ENCODE peak calls at places on chromosomes 2 and 18, in nine cellular contexts. E, M, Y, F, W, X, U, K and Z are unnamed samples.
A peak's percentile ranks its signal among the peaks of the same experiment; 100 is the strongest.

GRCh38 chr18:23884712-23885375 is 129.7 kb upstream of the TTC39C start:
- DNase-seq in E (no peak), M (no peak), Y (no peak), F (no peak), W (no peak), X (no peak), U (no peak), K (peak; percentile 34), Z (no peak)

GRCh38 chr18:13577091-13577697 is 149.2 kb downstream of the FAM210A start:
- DNase-seq in E (peak; percentile 11), M (peak; percentile 90), Y (peak; percentile 48), F (peak; percentile 16), W (peak; percentile 7), X (peak; percentile 92), U (peak; percentile 16), K (no peak), Z (peak; percentile 21)

GRCh38 chr2:96330407-96330806 is 5.2 kb upstream of the NCAPH start:
- DNase-seq in E (no peak), M (no peak), Y (no peak), F (peak; percentile 99), W (peak; percentile 84), X (no peak), U (peak; percentile 56), K (no peak), Z (peak; percentile 68)

GRCh38 chr2:74146929-74147728 is 583 bp downstream of the BOLA3 start:
- DNase-seq in E (no peak), M (no peak), Y (no peak), F (peak; percentile 53), W (peak; percentile 34), X (peak; percentile 61), U (peak; percentile 53), K (no peak), Z (peak; percentile 31)

GRCh38 chr2:207953354-207953753 is 72.0 kb downstream of the PLEKHM3 start:
- DNase-seq in E (no peak), M (no peak), Y (no peak), F (no peak), W (no peak), X (no peak), U (peak; percentile 41), K (no peak), Z (no peak)

GRCh38 chr2:3461781-3462492 is 57.4 kb downstream of the ADI1 start:
- DNase-seq in E (peak; percentile 55), M (peak; percentile 68), Y (peak; percentile 15), F (peak; percentile 55), W (peak; percentile 65), X (peak; percentile 82), U (peak; percentile 77), K (peak; percentile 12), Z (peak; percentile 70)

GRCh38 chr18:24656571-24656971 is 196.1 kb downstream of the HRH4 start:
- DNase-seq in E (no peak), M (no peak), Y (no peak), F (peak; percentile 22), W (peak; percentile 94), X (no peak), U (no peak), K (no peak), Z (no peak)

GRCh38 chr18:79983793-79984192 is 4.6 kb downstream of the TXNL4A start:
- DNase-seq in E (no peak), M (no peak), Y (no peak), F (no peak), W (no peak), X (no peak), U (no peak), K (no peak), Z (no peak)

GRCh38 chr2:192645811-192646598 is 451.3 kb upstream of the TMEFF2 start:
- DNase-seq in E (no peak), M (no peak), Y (no peak), F (no peak), W (no peak), X (no peak), U (no peak), K (no peak), Z (no peak)
- H3K4me3 ChIP-seq in E (no peak overlapping the region), M (no peak overlapping the region), Y (no peak overlapping the region), F (no peak overlapping the region), W (no peak overlapping the region), X (no peak overlapping the region), U (no peak overlapping the region), K (no peak overlapping the region), Z (no peak overlapping the region)

GRCh38 chr2:101500175-101500574 is 25.3 kb upstream of the RFX8 start:
- DNase-seq in E (peak; percentile 94), M (no peak), Y (no peak), F (no peak), W (peak; percentile 74), X (no peak), U (no peak), K (no peak), Z (peak; percentile 84)

GRCh38 chr2:101496279-101496678 is 21.4 kb upstream of the RFX8 start:
- DNase-seq in E (no peak), M (no peak), Y (no peak), F (no peak), W (no peak), X (no peak), U (no peak), K (no peak), Z (no peak)

GRCh38 chr2:101502095-101502494 is 27.2 kb upstream of the RFX8 start:
- DNase-seq in E (no peak), M (no peak), Y (no peak), F (no peak), W (no peak), X (no peak), U (no peak), K (no peak), Z (no peak)

GRCh38 chr2:101501443-101501842 is 26.5 kb upstream of the RFX8 start:
- DNase-seq in E (peak; percentile 41), M (no peak), Y (no peak), F (no peak), W (peak; percentile 60), X (no peak), U (peak; percentile 26), K (no peak), Z (no peak)

DNA sequence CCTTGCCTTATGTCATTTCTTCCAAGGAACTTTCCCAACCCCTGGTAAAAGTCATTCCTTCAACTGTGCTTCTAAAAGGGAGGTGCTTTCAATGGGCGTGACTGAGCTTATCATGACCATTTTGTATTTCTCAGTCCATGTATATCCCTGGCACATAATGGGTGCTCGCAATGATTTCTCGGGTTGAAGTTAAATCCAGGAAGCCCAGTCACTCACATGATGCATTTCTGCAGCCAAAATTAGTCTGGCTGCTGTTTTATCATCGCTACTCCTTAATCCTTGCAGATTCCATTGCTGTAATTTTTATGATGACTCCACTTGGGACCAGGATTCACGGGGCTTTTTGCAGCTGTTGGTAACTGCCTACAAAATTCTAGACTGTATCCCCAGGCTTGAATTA is 25.9 kb upstream of the RFX8 start:
- DNase-seq in E (no peak), M (no peak), Y (no peak), F (no peak), W (peak; percentile 34), X (no peak), U (peak; percentile 22), K (no peak), Z (peak; percentile 89)
- TF ChIP-seq CTCF in E (no peak), M (no peak), Y (no peak), F (no peak), W (no peak), X (no peak), U (no peak), K (no peak), Z (no peak)

GRCh38 chr2:219508933-219509779 is 5.1 kb upstream of the ASIC4 start:
- DNase-seq in E (no peak), M (no peak), Y (no peak), F (no peak), W (no peak), X (no peak), U (no peak), K (no peak), Z (no peak)

GRCh38 chr2:219508444-219508734 is 5.9 kb upstream of the ASIC4 start:
- DNase-seq in E (no peak), M (no peak), Y (no peak), F (no peak), W (no peak), X (no peak), U (no peak), K (no peak), Z (no peak)

GRCh38 chr2:219510512-219511135 is 3.7 kb upstream of the ASIC4 start:
- DNase-seq in E (no peak), M (no peak), Y (no peak), F (no peak), W (no peak), X (no peak), U (no peak), K (no peak), Z (no peak)

GRCh38 chr2:219511547-219512325 is 2.5 kb upstream of the ASIC4 start:
- DNase-seq in E (no peak), M (no peak), Y (no peak), F (no peak), W (no peak), X (no peak), U (no peak), K (no peak), Z (no peak)

DNA sequence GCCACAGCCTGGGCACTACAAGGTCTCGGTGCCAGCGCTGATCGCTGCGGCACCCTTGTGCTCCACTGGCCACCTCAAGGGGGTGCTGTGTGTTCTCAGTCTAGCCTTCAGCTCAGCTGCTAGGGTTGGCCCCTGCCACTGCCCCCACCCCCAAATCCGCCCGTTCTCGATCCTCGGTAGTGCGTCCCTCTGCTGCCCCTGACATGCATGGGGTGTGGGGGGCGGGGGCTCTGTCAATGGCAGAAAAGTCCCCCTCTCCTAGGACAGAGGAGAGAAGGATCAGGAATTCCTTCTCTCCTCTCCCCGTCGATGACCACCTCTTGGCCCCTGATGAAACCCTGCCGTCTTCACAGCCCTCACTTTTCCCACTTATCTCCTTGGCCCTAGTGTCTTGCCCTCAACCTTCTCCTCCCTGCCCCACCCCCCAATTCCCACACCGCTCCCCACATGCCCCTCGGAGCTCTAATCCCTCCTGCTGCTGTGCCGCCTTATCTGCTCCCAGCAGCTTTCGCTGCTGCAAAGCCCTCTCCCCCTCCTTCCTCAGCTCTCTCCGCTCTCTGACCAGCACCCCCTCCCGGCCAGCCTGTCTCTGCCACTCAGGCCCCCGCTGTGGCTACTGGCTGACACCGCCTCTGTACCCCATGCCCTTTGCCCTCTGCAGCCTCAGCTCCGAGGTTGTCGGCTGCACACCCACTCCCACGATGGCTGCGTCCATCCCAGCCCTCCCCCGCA is 4.3 kb upstream of the ASIC4 start:
- DNase-seq in E (no peak), M (no peak), Y (peak; percentile 65), F (peak; percentile 35), W (peak; percentile 45), X (peak; percentile 35), U (peak; percentile 44), K (no peak), Z (peak; percentile 52)
- H3K4me3 ChIP-seq in E (no peak overlapping the region), M (no peak overlapping the region), Y (peak overlapping the region; percentile 63), F (no peak overlapping the region), W (peak overlapping the region; percentile 26), X (no peak overlapping the region), U (peak overlapping the region; percentile 23), K (peak overlapping the region; percentile 9), Z (peak overlapping the region; percentile 33)

GRCh38 chr2:173667014-173667413 is 298.2 kb downstream of the SP3 start:
- DNase-seq in E (no peak), M (no peak), Y (no peak), F (peak; percentile 85), W (no peak), X (no peak), U (no peak), K (no peak), Z (peak; percentile 38)

GRCh38 chr2:173669271-173669853 is 295.8 kb downstream of the SP3 start:
- DNase-seq in E (no peak), M (no peak), Y (no peak), F (peak; percentile 65), W (peak; percentile 24), X (no peak), U (no peak), K (no peak), Z (no peak)

GRCh38 chr2:173664520-173664919 is 300.7 kb downstream of the SP3 start:
- DNase-seq in E (no peak), M (no peak), Y (no peak), F (no peak), W (peak; percentile 28), X (no peak), U (no peak), K (no peak), Z (no peak)

GRCh38 chr2:173669888-173670287 is 295.3 kb downstream of the SP3 start:
- DNase-seq in E (no peak), M (no peak), Y (no peak), F (no peak), W (no peak), X (no peak), U (no peak), K (no peak), Z (no peak)

GRCh38 chr2:173667415-173667814 is 297.8 kb downstream of the SP3 start:
- DNase-seq in E (no peak), M (no peak), Y (no peak), F (peak; percentile 49), W (no peak), X (peak; percentile 8), U (peak; percentile 22), K (no peak), Z (no peak)
- TF ChIP-seq CTCF in E (no peak), M (no peak), Y (no peak), F (peak; percentile 33), W (peak; percentile 31), X (no peak), U (no peak), K (no peak), Z (peak; percentile 11)